ENCODE peak calls at places on chromosomes 1 and 21, in eight cellular contexts. L is HTR-8/SVneo; H is DMS 273 treated with DMSO at 0.1 percent for 48 hours; P is amygdala; X is K562; B is AG09309; F is activated T-cell treated with anti-CD3 and anti-CD28 coated beads, Interleukin-2, amount 50 U/mL, for 24 hours; I is caudate nucleus. E is an unnamed sample.

GRCh38 chr1:153790282-153790995 is 15.2 kb downstream of the SLC27A3 start:
- DNase-seq in L (no peak), X (no peak), H (no peak), F (no peak), I (peak; percentile 62), P (no peak), B (peak; percentile 60), E (peak; percentile 25)

GRCh38 chr1:178531897-178532296 is 19.0 kb downstream of the TEX35 start:
- DNase-seq in I (no peak), P (no peak), X (no peak), B (no peak), F (no peak), L (no peak), H (no peak), E (no peak)

GRCh38 chr21:38597436-38597835 is 99.2 kb upstream of the ERG start:
- DNase-seq in X (no peak), I (no peak), P (no peak), H (no peak), F (no peak), L (no peak), B (no peak), E (no peak)

GRCh38 chr1:20100632-20101355 is 18.5 kb downstream of the PLA2G2D start:
- DNase-seq in F (peak; percentile 48), P (no peak), H (no peak), I (no peak), L (peak; percentile 48), B (peak; percentile 24), X (peak; percentile 43), E (no peak)

GRCh38 chr1:241778117-241778516 is 69.9 kb upstream of the EXO1 start:
- DNase-seq in L (no peak), P (no peak), X (no peak), I (no peak), H (no peak), F (no peak), B (no peak), E (no peak)

GRCh38 chr1:3516911-3517310 is 62.4 kb downstream of the ARHGEF16 start:
- DNase-seq in F (no peak), P (no peak), L (no peak), I (no peak), X (no peak), B (no peak), H (no peak), E (no peak)

GRCh38 chr1:32501865-32502264 is 37.0 kb downstream of the ZBTB8B start:
- DNase-seq in H (no peak), L (no peak), B (no peak), X (no peak), F (no peak), I (no peak), P (no peak), E (no peak)

GRCh38 chr1:26689504-26689903 is 6.3 kb upstream of the ARID1A start:
- DNase-seq in F (no peak), X (no peak), B (no peak), I (no peak), H (no peak), L (no peak), P (no peak), E (no peak)

GRCh38 chr1:244796719-244797406 is 38.6 kb upstream of the COX20 start:
- DNase-seq in H (peak; percentile 14), F (peak; percentile 51), L (peak; percentile 69), I (no peak), X (peak; percentile 63), P (no peak), B (peak; percentile 43), E (peak; percentile 60)

E was measured in SJSA1.